ENCODE peak calls at places on chromosomes 12 and 14, in five cellular contexts. One of them, this sample, is unnamed.
A peak's percentile ranks its signal among the peaks of the same experiment; 100 is the strongest.

GRCh38 chr12:130280226-130280625 is 57.5 kb upstream of the PIWIL1 start:
- DNase-seq in PC-3: no peak
- DNase-seq in WERI-Rb-1: no peak
- DNase-seq in transverse colon: no peak
- DNase-seq in IMR-90: no peak
- DNase-seq in this sample: no peak

GRCh38 chr12:109983432-109984142 is 12.6 kb downstream of the GIT2 start:
- DNase-seq in PC-3: no peak
- DNase-seq in WERI-Rb-1: no peak
- DNase-seq in transverse colon: no peak
- DNase-seq in IMR-90: no peak
- DNase-seq in this sample: no peak

GRCh38 chr12:88951860-88952483 is 371.7 kb upstream of the KITLG start:
- DNase-seq in PC-3: no peak
- DNase-seq in WERI-Rb-1: no peak
- DNase-seq in transverse colon: no peak
- DNase-seq in IMR-90: no peak
- DNase-seq in this sample: no peak

GRCh38 chr12:77891531-77892147 is 60.9 kb downstream of the NAV3 start:
- DNase-seq in PC-3: no peak
- DNase-seq in WERI-Rb-1: no peak
- DNase-seq in transverse colon: no peak
- DNase-seq in IMR-90: no peak
- DNase-seq in this sample: no peak

GRCh38 chr12:113910751-113911272 is 55.3 kb downstream of the RBM19 start:
- DNase-seq in PC-3: no peak
- DNase-seq in WERI-Rb-1: no peak
- DNase-seq in transverse colon: no peak
- DNase-seq in IMR-90: no peak
- DNase-seq in this sample: no peak

GRCh38 chr12:40515041-40515825 is 177.0 kb upstream of the CNTN1 start:
- DNase-seq in PC-3: no peak
- DNase-seq in WERI-Rb-1: peak; percentile 16
- DNase-seq in transverse colon: no peak
- DNase-seq in IMR-90: no peak
- DNase-seq in this sample: no peak

GRCh38 chr12:11853126-11853525 is 203.7 kb downstream of the ETV6 start:
- DNase-seq in PC-3: no peak
- DNase-seq in WERI-Rb-1: no peak
- DNase-seq in transverse colon: peak; percentile 49
- DNase-seq in IMR-90: no peak
- DNase-seq in this sample: no peak

GRCh38 chr14:92122761-92123160 is 992 bp downstream of the CPSF2 start:
- DNase-seq in PC-3: no peak
- DNase-seq in WERI-Rb-1: no peak
- DNase-seq in transverse colon: no peak
- DNase-seq in IMR-90: no peak
- DNase-seq in this sample: peak; percentile 8

GRCh38 chr12:936377-937345 is 12.8 kb downstream of the RAD52 start:
- DNase-seq in PC-3: no peak
- DNase-seq in WERI-Rb-1: no peak
- DNase-seq in transverse colon: no peak
- DNase-seq in IMR-90: no peak
- DNase-seq in this sample: no peak

GRCh38 chr14:104687601-104688504 is 1.6 kb upstream of the INF2 start:
- DNase-seq in PC-3: peak; percentile 92
- DNase-seq in WERI-Rb-1: no peak
- DNase-seq in transverse colon: peak; percentile 93
- DNase-seq in IMR-90: no peak
- DNase-seq in this sample: peak; percentile 96

GRCh38 chr14:52563120-52563519 is 10.5 kb downstream of the GPR137C start:
- DNase-seq in PC-3: peak; percentile 60
- DNase-seq in WERI-Rb-1: no peak
- DNase-seq in transverse colon: no peak
- DNase-seq in IMR-90: peak; percentile 87
- DNase-seq in this sample: no peak

GRCh38 chr14:79514700-79515099 is 696.6 kb downstream of the DIO2 start:
- DNase-seq in PC-3: peak; percentile 75
- DNase-seq in WERI-Rb-1: no peak
- DNase-seq in transverse colon: no peak
- DNase-seq in IMR-90: peak; percentile 73
- DNase-seq in this sample: no peak

GRCh38 chr12:117063162-117063911 is 35.9 kb downstream of the TESC start:
- DNase-seq in PC-3: no peak
- DNase-seq in WERI-Rb-1: no peak
- DNase-seq in transverse colon: peak; percentile 33
- DNase-seq in IMR-90: no peak
- DNase-seq in this sample: no peak

GRCh38 chr14:95156153-95156764 is 1.1 kb downstream of the DICER1 start:
- DNase-seq in PC-3: peak; percentile 6
- DNase-seq in WERI-Rb-1: no peak
- DNase-seq in transverse colon: no peak
- DNase-seq in IMR-90: peak; percentile 25
- DNase-seq in this sample: no peak

GRCh38 chr12:112347521-112347920 is 34.7 kb downstream of the HECTD4 start:
- DNase-seq in PC-3: no peak
- DNase-seq in WERI-Rb-1: no peak
- DNase-seq in transverse colon: no peak
- DNase-seq in IMR-90: peak; percentile 99
- DNase-seq in this sample: no peak

GRCh38 chr12:43835264-43835655 is 621 bp upstream of the TMEM117 start:
- DNase-seq in PC-3: no peak
- DNase-seq in WERI-Rb-1: no peak
- DNase-seq in transverse colon: no peak
- DNase-seq in IMR-90: peak; percentile 4
- DNase-seq in this sample: no peak

GRCh38 chr12:51323966-51324895 is at the start of gene BIN2:
- DNase-seq in PC-3: no peak
- DNase-seq in WERI-Rb-1: no peak
- DNase-seq in transverse colon: peak; percentile 74
- DNase-seq in IMR-90: no peak
- DNase-seq in this sample: no peak

GRCh38 chr12:47742253-47742825 is 16.3 kb downstream of the RAPGEF3 start:
- DNase-seq in PC-3: peak; percentile 76
- DNase-seq in WERI-Rb-1: peak; percentile 65
- DNase-seq in transverse colon: peak; percentile 79
- DNase-seq in IMR-90: no peak
- DNase-seq in this sample: peak; percentile 48

GRCh38 chr14:105192866-105193731 is 12.0 kb upstream of the NUDT14 start:
- DNase-seq in PC-3: no peak
- DNase-seq in WERI-Rb-1: no peak
- DNase-seq in transverse colon: no peak
- DNase-seq in IMR-90: peak; percentile 35
- DNase-seq in this sample: no peak

GRCh38 chr14:90193925-90194324 is 62.4 kb upstream of the PSMC1 start:
- DNase-seq in PC-3: no peak
- DNase-seq in WERI-Rb-1: peak; percentile 30
- DNase-seq in transverse colon: no peak
- DNase-seq in IMR-90: no peak
- DNase-seq in this sample: no peak

GRCh38 chr12:96303656-96304055 is 96.6 kb downstream of the CDK17 start:
- DNase-seq in PC-3: no peak
- DNase-seq in WERI-Rb-1: no peak
- DNase-seq in transverse colon: no peak
- DNase-seq in IMR-90: no peak
- DNase-seq in this sample: no peak

GRCh38 chr12:29131539-29131938 is 17.5 kb upstream of the FAR2 start:
- DNase-seq in PC-3: peak; percentile 19
- DNase-seq in WERI-Rb-1: no peak
- DNase-seq in transverse colon: no peak
- DNase-seq in IMR-90: peak; percentile 30
- DNase-seq in this sample: peak; percentile 59

GRCh38 chr12:31002999-31003398 is 70.7 kb upstream of the DDX11 start:
- DNase-seq in PC-3: no peak
- DNase-seq in WERI-Rb-1: no peak
- DNase-seq in transverse colon: no peak
- DNase-seq in IMR-90: peak; percentile 35
- DNase-seq in this sample: peak; percentile 61

GRCh38 chr12:79955561-79955960 is 20.7 kb upstream of the PPP1R12A start:
- DNase-seq in PC-3: no peak
- DNase-seq in WERI-Rb-1: no peak
- DNase-seq in transverse colon: no peak
- DNase-seq in IMR-90: no peak
- DNase-seq in this sample: no peak

DNA sequence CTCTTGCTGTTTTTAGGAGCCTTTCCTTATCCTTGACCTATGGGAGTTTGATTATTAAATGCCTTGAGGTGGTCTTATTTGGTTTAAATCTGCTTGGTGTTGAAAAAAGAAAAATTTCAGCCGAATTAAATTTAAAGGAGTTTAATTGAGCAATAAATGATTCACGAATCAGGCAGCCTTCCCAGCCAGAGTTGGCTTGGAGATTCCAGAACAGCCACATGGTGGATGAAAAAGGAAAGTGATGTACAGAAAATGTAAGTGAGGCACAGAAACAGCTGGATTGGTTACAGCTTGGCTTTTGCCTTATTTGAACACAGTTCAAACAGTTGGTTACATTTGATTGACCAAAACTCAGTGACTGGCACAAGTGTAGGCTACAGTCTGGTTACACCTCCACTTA is 69.7 kb downstream of the WASHC3 start:
- DNase-seq in PC-3: no peak
- DNase-seq in WERI-Rb-1: no peak
- DNase-seq in transverse colon: no peak
- DNase-seq in IMR-90: peak; percentile 5
- DNase-seq in this sample: no peak
- H3K4me3 ChIP-seq in PC-3: no peak overlapping the region
- H3K4me3 ChIP-seq in WERI-Rb-1: no peak overlapping the region
- H3K4me3 ChIP-seq in transverse colon: no peak overlapping the region
- H3K4me3 ChIP-seq in IMR-90: no peak overlapping the region
- H3K4me3 ChIP-seq in this sample: no peak overlapping the region

GRCh38 chr14:36522972-36523685 is 3.1 kb upstream of the NKX2-1 start:
- DNase-seq in PC-3: no peak
- DNase-seq in WERI-Rb-1: no peak
- DNase-seq in transverse colon: no peak
- DNase-seq in IMR-90: no peak
- DNase-seq in this sample: no peak
- H3K27me3 ChIP-seq in PC-3: peaks cover 50% of the 10 kb centered on the region
- H3K27me3 ChIP-seq in WERI-Rb-1: peaks cover 85% of the 10 kb centered on the region
- H3K27me3 ChIP-seq in transverse colon: peaks cover 100% of the 10 kb centered on the region
- H3K27me3 ChIP-seq in IMR-90: peaks cover 89% of the 10 kb centered on the region
- H3K27me3 ChIP-seq in this sample: peaks cover 10% of the 10 kb centered on the region

DNA sequence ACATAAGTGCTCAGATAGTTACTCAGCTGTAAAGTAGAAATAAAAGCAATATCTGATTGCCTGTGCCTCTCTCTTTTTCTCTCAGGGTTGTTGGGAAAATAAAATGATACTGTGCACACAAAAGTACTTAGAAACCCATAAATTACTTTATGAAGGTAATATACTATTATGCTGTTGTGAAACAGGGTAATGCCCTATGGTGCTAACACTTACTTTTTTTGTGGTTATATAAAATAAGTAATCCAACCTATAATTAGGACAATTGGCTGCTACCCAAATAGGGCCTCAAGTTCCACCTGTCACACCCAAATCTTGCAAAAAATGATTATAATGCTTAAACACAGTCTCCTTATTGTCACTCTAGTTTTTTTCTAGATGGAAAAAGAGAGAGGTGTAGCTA is 50.6 kb downstream of the DAAM1 start:
- DNase-seq in PC-3: no peak
- DNase-seq in WERI-Rb-1: no peak
- DNase-seq in transverse colon: no peak
- DNase-seq in IMR-90: no peak
- DNase-seq in this sample: no peak
- H3K36me3 ChIP-seq in PC-3: no peaks in the 10 kb centered on the region
- H3K36me3 ChIP-seq in WERI-Rb-1: no peaks in the 10 kb centered on the region
- H3K36me3 ChIP-seq in transverse colon: no peaks in the 10 kb centered on the region
- H3K36me3 ChIP-seq in IMR-90: no peaks in the 10 kb centered on the region
- H3K36me3 ChIP-seq in this sample: no peaks in the 10 kb centered on the region

GRCh38 chr12:53197011-53197640 is 9.9 kb downstream of the ITGB7 start:
- DNase-seq in PC-3: no peak
- DNase-seq in WERI-Rb-1: no peak
- DNase-seq in transverse colon: no peak
- DNase-seq in IMR-90: no peak
- DNase-seq in this sample: no peak

GRCh38 chr12:53200107-53200457 is 7.0 kb downstream of the ITGB7 start:
- DNase-seq in PC-3: no peak
- DNase-seq in WERI-Rb-1: no peak
- DNase-seq in transverse colon: no peak
- DNase-seq in IMR-90: no peak
- DNase-seq in this sample: no peak

GRCh38 chr12:53199700-53200099 is 7.4 kb downstream of the ITGB7 start:
- DNase-seq in PC-3: no peak
- DNase-seq in WERI-Rb-1: no peak
- DNase-seq in transverse colon: no peak
- DNase-seq in IMR-90: no peak
- DNase-seq in this sample: no peak

GRCh38 chr12:53200458-53201169 is 6.4 kb downstream of the ITGB7 start:
- DNase-seq in PC-3: no peak
- DNase-seq in WERI-Rb-1: no peak
- DNase-seq in transverse colon: no peak
- DNase-seq in IMR-90: no peak
- DNase-seq in this sample: no peak

GRCh38 chr12:53198470-53199110 is 8.5 kb downstream of the ITGB7 start:
- DNase-seq in PC-3: no peak
- DNase-seq in WERI-Rb-1: no peak
- DNase-seq in transverse colon: no peak
- DNase-seq in IMR-90: no peak
- DNase-seq in this sample: no peak
- H3K4me3 ChIP-seq in PC-3: no peak overlapping the region
- H3K4me3 ChIP-seq in WERI-Rb-1: no peak overlapping the region
- H3K4me3 ChIP-seq in transverse colon: no peak overlapping the region
- H3K4me3 ChIP-seq in IMR-90: no peak overlapping the region
- H3K4me3 ChIP-seq in this sample: no peak overlapping the region

DNA sequence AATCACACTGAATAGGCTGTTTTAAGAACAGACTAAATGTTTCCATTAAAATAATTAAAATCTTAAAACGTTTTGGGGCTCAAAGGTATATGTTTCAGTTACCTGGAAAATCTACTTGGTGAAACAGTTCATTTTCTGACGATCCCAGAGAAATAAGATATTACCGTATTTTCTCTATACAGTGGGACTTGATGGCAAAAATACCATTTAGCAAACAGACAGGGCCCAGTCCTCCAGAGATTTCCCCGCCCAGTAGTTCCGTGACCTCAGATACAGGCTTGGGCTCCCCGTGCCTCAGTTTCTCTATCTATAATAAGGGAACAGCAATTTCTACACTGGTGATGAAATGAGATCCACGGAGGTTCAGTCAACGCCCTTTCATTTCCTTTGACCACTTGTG is 304.4 kb downstream of the VRK1 start:
- DNase-seq in PC-3: no peak
- DNase-seq in WERI-Rb-1: no peak
- DNase-seq in transverse colon: no peak
- DNase-seq in IMR-90: no peak
- DNase-seq in this sample: no peak
- H3K27me3 ChIP-seq in PC-3: no peaks in the 10 kb centered on the region
- H3K27me3 ChIP-seq in WERI-Rb-1: no peaks in the 10 kb centered on the region
- H3K27me3 ChIP-seq in transverse colon: no peaks in the 10 kb centered on the region
- H3K27me3 ChIP-seq in IMR-90: no peaks in the 10 kb centered on the region
- H3K27me3 ChIP-seq in this sample: no peaks in the 10 kb centered on the region